ENCODE peak calls at places on chromosome 10, in eight cellular contexts. N is HCT116, I is GM23248, W is MM.1S, S is OCI-LY7, R is PC-9, C is PC-3, X is GM23338. D is an unnamed sample. For H3K9me2, the result is how much of the 10 kb centered on the place peaks cover.

GRCh38 chr10:98610301-98610700 is 163.6 kb upstream of the HPS1 start:
- DNase-seq in N (no peak), I (peak), W (no peak), S (no peak), R (no peak), C (no peak), X (no peak), D (no peak)

GRCh38 chr10:112282086-112282485 is 1.1 kb upstream of the TECTB start:
- DNase-seq in N (no peak), I (peak), W (no peak), S (no peak), R (no peak), C (peak), X (no peak), D (no peak)

GRCh38 chr10:1556496-1556895 is 180.8 kb downstream of the ADARB2 start:
- DNase-seq in N (no peak), I (no peak), W (no peak), S (no peak), R (no peak), C (no peak), X (no peak), D (no peak)

GRCh38 chr10:6973904-6974303 is 393.8 kb upstream of the PRKCQ start:
- DNase-seq in N (no peak), I (no peak), W (no peak), S (no peak), R (no peak), C (no peak), X (no peak), D (no peak)

GRCh38 chr10:112374724-112375541 is 1.0 kb downstream of the ACSL5 start:
- DNase-seq in N (peak), I (peak), W (peak), S (peak), R (no peak), C (no peak), X (no peak), D (peak)

GRCh38 chr10:87860156-87860795 is 3.1 kb downstream of the KLLN start:
- DNase-seq in N (no peak), I (peak), W (peak), S (peak), R (no peak), C (peak), X (peak), D (peak)

GRCh38 chr10:117262296-117263293 is 21.7 kb downstream of the SLC18A2 start:
- DNase-seq in N (no peak), I (peak), W (no peak), S (no peak), R (no peak), C (peak), X (no peak), D (no peak)

GRCh38 chr10:122417667-122418066 is 36.8 kb upstream of the ARMS2 start:
- DNase-seq in N (no peak), I (peak), W (no peak), S (no peak), R (no peak), C (no peak), X (no peak), D (no peak)

GRCh38 chr10:26706206-26706605 is 8.7 kb downstream of the PDSS1 start:
- DNase-seq in N (no peak), I (no peak), W (no peak), S (no peak), R (no peak), C (no peak), X (no peak), D (no peak)

GRCh38 chr10:110212119-110213006 is 5.0 kb downstream of the MXI1 start:
- DNase-seq in N (no peak), I (peak), W (peak), S (peak), R (no peak), C (no peak), X (no peak), D (peak)

GRCh38 chr10:113226404-113226803 is 276.4 kb downstream of the TCF7L2 start:
- DNase-seq in N (no peak), I (no peak), W (no peak), S (no peak), R (no peak), C (no peak), X (no peak), D (no peak)

GRCh38 chr10:21572578-21572977 is 38.5 kb downstream of the MLLT10 start:
- DNase-seq in N (no peak), I (peak), W (no peak), S (no peak), R (no peak), C (no peak), X (no peak), D (no peak)

GRCh38 chr10:78865518-78865835 is 203.3 kb upstream of the ZMIZ1 start:
- DNase-seq in N (no peak), I (no peak), W (no peak), S (no peak), R (no peak), C (no peak), X (no peak), D (no peak)

GRCh38 chr10:131435760-131436448 is 124.4 kb upstream of the TCERG1L start:
- DNase-seq in N (no peak), I (peak), W (no peak), S (no peak), R (no peak), C (peak), X (no peak), D (no peak)

GRCh38 chr10:11017575-11018425 is at the start of gene CELF2:
- DNase-seq in N (no peak), I (peak), W (peak), S (no peak), R (no peak), C (no peak), X (peak), D (no peak)

GRCh38 chr10:99984201-99984600 is 25.5 kb downstream of the DNMBP start:
- DNase-seq in N (no peak), I (peak), W (peak), S (no peak), R (no peak), C (peak), X (no peak), D (peak)

GRCh38 chr10:48985621-48986158 is 46.0 kb upstream of the LRRC18 start:
- DNase-seq in N (no peak), I (no peak), W (no peak), S (no peak), R (no peak), C (no peak), X (no peak), D (no peak)

GRCh38 chr10:131973160-131973951 is 8.4 kb downstream of the BNIP3 start:
- DNase-seq in N (no peak), I (no peak), W (no peak), S (no peak), R (no peak), C (no peak), X (no peak), D (no peak)

GRCh38 chr10:114271014-114271778 is 32.1 kb downstream of the VWA2 start:
- DNase-seq in N (no peak), I (peak), W (no peak), S (no peak), R (peak), C (peak), X (no peak), D (no peak)

GRCh38 chr10:119479048-119479394 is 63.5 kb downstream of the RGS10 start:
- DNase-seq in N (no peak), I (peak), W (no peak), S (peak), R (no peak), C (no peak), X (no peak), D (peak)

GRCh38 chr10:120978589-120979252 is 127.6 kb downstream of the WDR11 start:
- DNase-seq in N (no peak), I (no peak), W (no peak), S (no peak), R (no peak), C (peak), X (no peak), D (no peak)

GRCh38 chr10:98248018-98248417 is 20.0 kb downstream of the LOXL4 start:
- DNase-seq in N (no peak), I (no peak), W (no peak), S (no peak), R (no peak), C (no peak), X (no peak), D (no peak)

GRCh38 chr10:24468281-24468751 is 255.4 kb downstream of the ARHGAP21 start:
- DNase-seq in N (no peak), I (peak), W (no peak), S (no peak), R (no peak), C (peak), X (no peak), D (no peak)

GRCh38 chr10:90787906-90788491 is 69.8 kb downstream of the HTR7 start:
- DNase-seq in N (peak), I (peak), W (peak), S (peak), R (peak), C (peak), X (peak), D (peak)

GRCh38 chr10:24642921-24643678 is 80.6 kb downstream of the ARHGAP21 start:
- DNase-seq in N (peak), I (peak), W (peak), S (peak), R (peak), C (peak), X (peak), D (peak)

GRCh38 chr10:114279289-114279688 is 40.2 kb downstream of the VWA2 start:
- DNase-seq in N (no peak), I (no peak), W (no peak), S (no peak), R (no peak), C (no peak), X (no peak), D (no peak)

GRCh38 chr10:73886625-73887024 is 12.3 kb upstream of the CAMK2G start:
- DNase-seq in N (no peak), I (peak), W (no peak), S (no peak), R (peak), C (peak), X (no peak), D (no peak)

GRCh38 chr10:95451568-95452524 is 109.3 kb downstream of the SORBS1 start:
- DNase-seq in N (no peak), I (no peak), W (no peak), S (no peak), R (no peak), C (peak), X (no peak), D (no peak)

GRCh38 chr10:79066460-79067240 is 2.1 kb upstream of the ZMIZ1 start:
- DNase-seq in N (no peak), I (peak), W (peak), S (no peak), R (peak), C (peak), X (peak), D (no peak)

GRCh38 chr10:114103286-114103685 is 59.6 kb downstream of the ADRB1 start:
- DNase-seq in N (peak), I (peak), W (peak), S (peak), R (peak), C (peak), X (peak), D (peak)

GRCh38 chr10:84095821-84096497 is 43.4 kb upstream of the GHITM start:
- DNase-seq in N (no peak), I (peak), W (no peak), S (no peak), R (no peak), C (no peak), X (no peak), D (no peak)

GRCh38 chr10:69125554-69125953 is 1.6 kb downstream of the VPS26A start:
- DNase-seq in N (no peak), I (no peak), W (no peak), S (no peak), R (no peak), C (no peak), X (no peak), D (no peak)

GRCh38 chr10:103614511-103615158 is 121.1 kb downstream of the NEURL1 start:
- DNase-seq in N (no peak), I (peak), W (no peak), S (no peak), R (no peak), C (no peak), X (no peak), D (no peak)
- H3K4me2 ChIP-seq in N (no peak), I (peak), W (no peak), S (no peak), R (no peak), C (no peak), X (no peak), D (no peak)

DNA sequence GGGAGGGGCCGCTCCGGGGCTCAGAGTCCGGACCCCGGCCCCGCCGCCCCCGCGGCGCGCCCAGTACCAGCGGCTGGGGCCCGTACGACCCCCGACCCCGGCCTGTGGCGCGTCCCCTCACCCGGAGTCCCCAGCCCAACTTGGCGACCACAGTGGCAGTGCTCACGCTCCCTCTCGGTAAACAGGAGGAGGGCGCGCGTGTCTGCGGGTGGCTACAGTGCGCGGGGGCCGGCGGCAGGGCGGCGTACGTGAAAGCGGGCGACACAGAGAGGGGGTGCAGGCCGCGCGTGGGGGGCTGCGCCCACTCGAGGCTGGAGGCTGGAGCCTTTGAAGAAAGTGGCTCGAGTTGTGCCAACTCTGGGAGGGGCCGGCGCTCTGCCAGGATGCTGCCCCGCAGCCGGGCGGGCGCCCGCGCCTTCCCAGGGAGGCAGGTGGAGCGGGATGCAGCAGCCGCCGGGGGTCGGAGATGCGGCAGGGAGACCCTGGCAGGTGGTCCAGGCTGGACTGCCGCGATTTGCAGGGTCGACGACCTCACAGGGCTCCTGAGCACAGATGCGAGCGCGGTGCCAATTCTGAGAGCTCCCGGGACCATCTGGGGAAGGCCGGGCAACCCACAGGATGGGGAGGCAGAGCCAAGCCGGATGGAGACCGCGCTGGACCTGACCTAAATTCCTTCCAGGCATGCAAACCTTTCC is 655 bp downstream of the PTPRE start:
- DNase-seq in N (no peak), I (peak), W (no peak), S (no peak), R (no peak), C (peak), X (peak), D (no peak)
- H3K9me2 ChIP-seq in N (under half), I (under half), W (under half), S (under half), R (under half), C (under half), X (under half), D (under half)

DNA sequence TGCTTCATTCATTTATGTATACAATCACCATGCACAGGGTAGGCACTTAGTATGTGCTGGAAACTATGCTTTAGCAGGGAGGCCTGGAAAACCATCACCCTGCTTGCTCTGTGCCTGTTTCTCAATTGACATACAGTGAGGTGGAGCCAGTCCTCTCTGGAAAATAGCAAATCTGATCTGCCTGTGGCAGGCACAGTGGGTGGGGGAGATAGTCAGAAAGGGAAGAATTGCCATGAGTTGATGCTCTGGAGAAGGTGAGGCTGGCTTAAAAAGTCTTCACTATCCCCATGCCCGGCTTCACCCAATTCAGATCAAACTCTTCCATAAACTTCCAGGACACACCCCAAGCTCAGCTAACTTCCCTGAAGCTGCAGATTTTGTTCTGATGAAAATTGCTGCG is 84.8 kb downstream of the ANK3 start:
- DNase-seq in N (no peak), I (no peak), W (no peak), S (no peak), R (no peak), C (no peak), X (no peak), D (no peak)
- H3K27ac ChIP-seq in N (no peak), I (no peak), W (no peak), S (no peak), R (no peak), C (no peak), X (no peak), D (no peak)

DNA sequence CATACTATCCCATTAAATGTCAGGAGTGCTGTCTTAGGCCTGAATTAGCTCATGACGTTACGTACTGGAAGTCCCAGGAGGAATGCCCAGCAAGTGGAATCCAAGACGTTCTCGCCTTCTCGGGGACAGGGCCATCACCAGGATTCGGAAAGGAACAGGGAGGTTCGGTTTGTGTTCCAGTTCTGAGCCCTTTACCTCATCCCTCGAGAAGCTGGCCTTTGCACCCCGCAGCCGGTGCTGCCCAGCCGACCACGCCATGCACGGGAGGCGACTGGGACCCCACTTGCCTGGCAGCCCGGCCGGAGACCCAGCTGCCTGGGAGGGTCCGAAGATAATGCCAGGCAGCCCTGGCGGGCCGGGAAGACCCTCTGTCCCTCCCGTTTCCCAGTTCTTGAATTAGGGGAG is 842 bp upstream of the CHST3 start:
- DNase-seq in N (no peak), I (peak), W (no peak), S (no peak), R (no peak), C (no peak), X (peak), D (no peak)
- H3K4me2 ChIP-seq in N (peak), I (peak), W (no peak), S (no peak), R (peak), C (peak), X (peak), D (no peak)

DNA sequence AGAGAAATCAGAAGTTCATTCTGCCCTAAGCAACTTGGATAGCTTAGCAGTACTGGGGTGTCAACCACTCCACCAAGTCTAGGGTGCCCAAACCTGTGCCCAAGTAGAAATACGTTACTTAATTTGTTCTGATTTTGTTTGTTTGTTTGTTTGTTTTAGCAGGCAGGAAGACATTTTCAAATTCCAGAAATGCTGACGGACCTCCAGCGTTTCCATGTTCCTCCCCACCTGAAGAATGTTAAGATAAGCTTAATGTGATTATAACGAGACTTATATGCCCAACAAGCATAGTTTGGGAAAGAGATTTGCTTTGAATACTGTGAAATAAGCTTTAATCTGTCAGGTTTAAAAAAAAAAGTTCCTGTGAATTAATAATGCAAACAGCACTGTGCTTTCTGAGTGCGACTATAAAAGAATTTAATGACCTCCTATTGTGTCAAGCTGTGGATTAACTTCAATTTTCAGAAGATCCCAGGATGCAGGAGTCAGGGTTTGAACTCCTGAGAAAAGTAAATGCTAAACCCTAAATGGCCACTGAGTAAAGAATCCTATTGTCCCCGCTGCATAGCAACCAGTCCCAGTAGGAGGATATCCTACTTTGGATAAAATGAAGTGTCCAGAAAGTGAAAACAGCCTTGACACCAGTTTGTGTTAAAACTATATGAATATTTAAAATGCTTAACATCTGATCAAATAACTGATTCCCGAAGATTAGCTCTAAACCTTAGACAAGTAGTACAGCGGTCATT is 56.4 kb downstream of the LYZL1 start:
- DNase-seq in N (no peak), I (no peak), W (no peak), S (no peak), R (no peak), C (no peak), X (no peak), D (no peak)
- H3K9me2 ChIP-seq in N (under half), I (under half), W (under half), S (under half), R (under half), C (under half), X (under half), D (under half)

DNA sequence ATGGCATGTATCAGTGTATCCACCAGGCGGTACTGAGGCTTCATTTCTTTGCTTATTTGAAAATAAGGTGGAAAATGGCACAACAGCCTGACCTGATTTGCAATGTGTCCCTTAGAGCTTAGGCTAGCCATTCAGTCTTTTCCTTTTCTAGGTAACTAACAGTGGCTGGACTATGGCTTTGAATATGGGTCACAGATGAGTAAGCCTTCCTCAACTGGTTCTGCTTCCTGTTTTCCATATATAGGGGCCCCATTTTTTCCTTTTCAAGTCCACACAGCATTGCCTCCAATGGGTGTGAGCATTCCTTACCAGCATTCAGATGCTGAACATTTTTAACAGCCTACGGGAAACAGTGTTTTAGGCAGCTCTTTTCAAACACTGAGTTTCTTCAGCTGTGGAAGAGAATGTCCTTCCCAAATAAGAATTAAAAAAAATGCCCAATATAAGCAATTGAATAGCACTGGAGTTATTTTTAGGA is 3.9 kb upstream of the ITGB1 start:
- DNase-seq in N (peak), I (peak), W (no peak), S (peak), R (peak), C (peak), X (peak), D (no peak)
- H3K27ac ChIP-seq in N (peak), I (peak), W (no peak), S (peak), R (peak), C (peak), X (peak), D (peak)